ENCODE peak calls at places on chromosome 3, in seven cellular contexts. L, K, B, M, C, I and W are unnamed samples.
A peak's percentile ranks its signal among the peaks of the same experiment; 100 is the strongest.

GRCh38 chr3:107431048-107431297 is 53.7 kb downstream of the CCDC54 start:
- DNase-seq in I (peak; percentile 74), B (peak; percentile 42), L (peak; percentile 17), M (no peak), K (no peak), C (peak; percentile 48), W (no peak)

GRCh38 chr3:142916611-142917010 is 27.7 kb upstream of the PCOLCE2 start:
- DNase-seq in B (no peak), I (no peak), M (no peak), L (no peak), C (no peak), K (no peak), W (no peak)

GRCh38 chr3:69761896-69762789 is 22.9 kb downstream of the MITF start:
- DNase-seq in I (no peak), L (peak; percentile 88), C (no peak), M (no peak), K (peak; percentile 58), B (no peak), W (no peak)

GRCh38 chr3:197041875-197042488 is 12.4 kb upstream of the MELTF start:
- DNase-seq in C (no peak), B (no peak), K (no peak), M (no peak), L (no peak), I (no peak), W (no peak)

GRCh38 chr3:191761906-191762305 is 300.9 kb downstream of the PYDC2 start:
- DNase-seq in B (peak; percentile 11), L (no peak), K (no peak), M (no peak), C (no peak), I (no peak), W (no peak)

GRCh38 chr3:141050576-141050912 is 603 bp upstream of the SPSB4 start:
- DNase-seq in M (no peak), B (peak; percentile 76), K (no peak), C (peak; percentile 58), I (no peak), L (no peak), W (no peak)

GRCh38 chr3:179181021-179181472 is 32.9 kb downstream of the PIK3CA start:
- DNase-seq in L (peak; percentile 85), I (no peak), K (no peak), M (no peak), B (no peak), C (no peak), W (no peak)

GRCh38 chr3:176663376-176663775 is 533.9 kb downstream of the TBL1XR1 start:
- DNase-seq in L (no peak), K (no peak), C (no peak), I (no peak), M (no peak), B (peak; percentile 33), W (no peak)

GRCh38 chr3:23712095-23712494 is 93.7 kb upstream of the UBE2E1 start:
- DNase-seq in M (no peak), K (no peak), B (no peak), I (no peak), C (no peak), L (no peak), W (no peak)

GRCh38 chr3:12367346-12367745 is 78.5 kb downstream of the PPARG start:
- DNase-seq in M (no peak), L (peak; percentile 50), C (no peak), B (no peak), I (no peak), K (no peak), W (no peak)

GRCh38 chr3:118818386-118818785 is 216.3 kb downstream of the IGSF11 start:
- DNase-seq in M (peak; percentile 5), K (no peak), L (peak; percentile 81), B (no peak), C (no peak), I (no peak), W (no peak)

GRCh38 chr3:178669046-178669445 is 132.8 kb downstream of the KCNMB2 start:
- DNase-seq in K (no peak), I (no peak), L (no peak), B (peak; percentile 7), C (no peak), M (no peak), W (no peak)

GRCh38 chr3:197750863-197751737 is 1.4 kb downstream of the FYTTD1 start:
- DNase-seq in I (peak; percentile 51), L (peak; percentile 53), C (no peak), K (peak; percentile 43), M (no peak), B (no peak), W (peak; percentile 5)

GRCh38 chr3:189320511-189320910 is 148.7 kb downstream of the TPRG1 start:
- DNase-seq in B (no peak), L (no peak), K (no peak), M (no peak), C (no peak), I (no peak), W (no peak)

GRCh38 chr3:189325454-189325853 is 153.7 kb downstream of the TPRG1 start:
- DNase-seq in L (no peak), C (no peak), M (no peak), I (no peak), B (no peak), K (no peak), W (no peak)

GRCh38 chr3:189317911-189318310 is 146.1 kb downstream of the TPRG1 start:
- DNase-seq in M (no peak), K (no peak), I (no peak), L (no peak), B (no peak), C (no peak), W (no peak)

GRCh38 chr3:189324538-189325138 is 152.9 kb downstream of the TPRG1 start:
- DNase-seq in K (peak; percentile 59), L (peak; percentile 68), I (no peak), M (peak; percentile 85), C (no peak), B (no peak), W (no peak)

GRCh38 chr3:189322339-189322738 is 150.6 kb downstream of the TPRG1 start:
- DNase-seq in C (no peak), I (no peak), M (no peak), B (no peak), L (no peak), K (no peak), W (no peak)
- TF ChIP-seq CTCF in C (no peak), I (no peak), M (no peak), B (no peak), L (no peak), K (no peak), W (no peak)

GRCh38 chr3:72018339-72018984 is 233.5 kb upstream of the PROK2 start:
- DNase-seq in L (no peak), C (no peak), B (no peak), K (no peak), M (no peak), I (no peak), W (no peak)

GRCh38 chr3:72017935-72018334 is 233.0 kb upstream of the PROK2 start:
- DNase-seq in K (no peak), B (no peak), M (no peak), I (no peak), C (no peak), L (no peak), W (no peak)

GRCh38 chr3:72021531-72021930 is 236.6 kb upstream of the PROK2 start:
- DNase-seq in L (no peak), B (no peak), I (no peak), K (no peak), C (no peak), M (no peak), W (no peak)

GRCh38 chr3:72022027-72022426 is 237.1 kb upstream of the PROK2 start:
- DNase-seq in C (no peak), L (no peak), M (no peak), K (no peak), I (no peak), B (no peak), W (no peak)
- TF ChIP-seq CTCF in C (no peak), L (no peak), M (no peak), K (no peak), I (no peak), B (no peak), W (no peak)

GRCh38 chr3:52234516-52235447 is 4.2 kb downstream of the TWF2 start:
- DNase-seq in K (no peak), C (no peak), B (no peak), L (no peak), M (no peak), I (no peak), W (no peak)

GRCh38 chr3:52238193-52238760 is 681 bp downstream of the TWF2 start:
- DNase-seq in C (no peak), M (peak; percentile 89), I (no peak), K (no peak), L (no peak), B (peak; percentile 49), W (no peak)

GRCh38 chr3:52237006-52237658 is 1.8 kb downstream of the TWF2 start:
- DNase-seq in C (no peak), I (no peak), K (no peak), M (no peak), B (no peak), L (no peak), W (no peak)

GRCh38 chr3:52237659-52238172 is 1.2 kb downstream of the TWF2 start:
- DNase-seq in I (peak; percentile 73), C (no peak), K (peak; percentile 81), L (peak; percentile 85), M (no peak), B (peak; percentile 72), W (no peak)

DNA sequence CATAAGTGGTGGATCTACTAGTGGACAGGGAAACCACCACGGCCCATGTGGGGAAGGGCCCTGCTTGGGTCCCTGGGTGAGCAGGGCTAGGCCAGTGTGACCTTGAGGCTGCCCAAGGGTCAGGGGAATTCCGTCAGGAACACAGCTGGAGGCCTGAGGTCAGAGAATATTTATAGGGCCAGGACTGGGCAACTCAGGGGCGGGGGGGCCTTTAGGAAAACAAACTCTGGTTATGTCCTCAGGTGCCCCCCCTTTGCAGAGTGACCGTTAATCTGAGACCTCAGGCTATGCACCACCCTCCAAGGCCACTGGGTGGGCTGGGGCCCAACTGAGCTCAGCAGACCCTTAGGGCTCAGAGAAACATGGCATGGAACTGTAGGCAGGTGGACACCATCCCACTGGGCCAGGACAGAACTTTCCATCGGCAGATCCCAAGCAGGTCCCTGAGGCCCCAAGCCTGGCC is 2.5 kb downstream of the TWF2 start:
- DNase-seq in M (no peak), C (no peak), L (no peak), B (no peak), I (no peak), K (no peak), W (no peak)
- TF ChIP-seq CTCF in M (no peak), C (no peak), L (no peak), B (no peak), I (no peak), K (peak; percentile 20), W (no peak)

GRCh38 chr3:160392798-160393197 is 6.2 kb downstream of the IFT80 start:
- DNase-seq in I (no peak), B (no peak), M (no peak), K (no peak), L (no peak), C (no peak), W (no peak)
- TF ChIP-seq CTCF in I (no peak), B (no peak), M (no peak), K (no peak), L (no peak), C (no peak), W (no peak)

GRCh38 chr3:120198305-120198878 is 86.6 kb downstream of the GPR156 start:
- DNase-seq in L (peak; percentile 55), C (no peak), M (peak; percentile 8), I (no peak), B (no peak), K (peak; percentile 41), W (no peak)
- TF ChIP-seq CTCF in L (peak; percentile 24), C (no peak), M (peak; percentile 55), I (peak; percentile 22), B (no peak), K (peak; percentile 52), W (no peak)

GRCh38 chr3:49124991-49125670 is 4.5 kb upstream of the USP19 start:
- DNase-seq in C (peak; percentile 26), L (no peak), K (no peak), I (peak; percentile 54), B (peak; percentile 7), M (no peak), W (no peak)
- TF ChIP-seq CTCF in C (no peak), L (no peak), K (peak; percentile 22), I (no peak), B (no peak), M (no peak), W (no peak)